ENCODE peak calls at places on chromosomes 5 and 9, in four cellular contexts. H is stimulated activated CD4-positive, alpha-beta T cell treated with anti-CD3 and anti-CD28 coated beads, Interleukin-1b, Interleukin-23, amount 100 ng/mL, for 4 hours; Q is DMS79; T is type B pancreatic cell. O is an unnamed sample.

GRCh38 chr5:115995351-115995750 is 33.1 kb downstream of the LVRN start:
- DNase-seq in H (no peak), Q (no peak), T (no peak), O (no peak)

GRCh38 chr5:173093597-173093996 is 37.4 kb downstream of the CREBRF start:
- DNase-seq in H (no peak), Q (no peak), T (no peak), O (no peak)

GRCh38 chr9:34171753-34172535 is 6.9 kb upstream of the UBAP1 start:
- DNase-seq in H (no peak), Q (no peak), T (no peak), O (no peak)

GRCh38 chr9:99076483-99077171 is 28.3 kb upstream of the TGFBR1 start:
- DNase-seq in H (no peak), Q (no peak), T (no peak), O (no peak)

GRCh38 chr9:117344892-117345660 is 69.8 kb downstream of the ASTN2 start:
- DNase-seq in H (no peak), Q (peak), T (no peak), O (no peak)

GRCh38 chr5:56314536-56314935 is 81.4 kb upstream of the ANKRD55 start:
- DNase-seq in H (no peak), Q (no peak), T (no peak), O (no peak)

GRCh38 chr5:57989378-57989777 is 470.5 kb downstream of the PLK2 start:
- DNase-seq in H (no peak), Q (no peak), T (no peak), O (no peak)

GRCh38 chr9:124502711-124503702 is 4.2 kb downstream of the NR5A1 start:
- DNase-seq in H (no peak), Q (no peak), T (no peak), O (no peak)

GRCh38 chr9:130352081-130352480 is 86.5 kb downstream of the HMCN2 start:
- DNase-seq in H (no peak), Q (no peak), T (no peak), O (no peak)

GRCh38 chr5:43270686-43271085 is 42.5 kb downstream of the HMGCS1 start:
- DNase-seq in H (no peak), Q (no peak), T (no peak), O (no peak)

GRCh38 chr5:159099049-159099760 is 511 bp downstream of the EBF1 start:
- DNase-seq in H (no peak), Q (no peak), T (peak), O (no peak)

GRCh38 chr5:122770479-122770878 is 4.4 kb upstream of the SNX2 start:
- DNase-seq in H (no peak), Q (no peak), T (no peak), O (no peak)

O was measured in NCI-H187 treated with DMSO at 0.1 percent for 48 hours.